ENCODE peak calls at places on chromosomes 4 and X, in seven cellular contexts. J, R, K, A, Q, S and O are unnamed samples.

GRCh38 chr4:121030711-121031110 is 41.6 kb downstream of the NDNF start:
- DNase-seq in Q (no peak), S (no peak), R (no peak), A (no peak), J (no peak), K (no peak), O (no peak)

GRCh38 chr4:81471361-81472248 is at the start of gene RASGEF1B:
- DNase-seq in J (peak), Q (peak), K (peak), R (peak), A (peak), S (peak), O (peak)

GRCh38 chr4:17932041-17932440 is 89.5 kb downstream of the LCORL start:
- DNase-seq in A (no peak), K (no peak), Q (no peak), R (no peak), J (no peak), S (no peak), O (no peak)

GRCh38 chr4:6916587-6917444 is 7.2 kb downstream of the TBC1D14 start:
- DNase-seq in S (no peak), J (peak), A (no peak), K (no peak), Q (no peak), R (no peak), O (no peak)

GRCh38 chr4:61522312-61522711 is 322.2 kb downstream of the ADGRL3 start:
- DNase-seq in S (no peak), R (no peak), A (no peak), K (no peak), J (no peak), Q (no peak), O (no peak)

GRCh38 chrX:19097553-19097952 is 24.7 kb downstream of the ADGRG2 start:
- DNase-seq in A (no peak), Q (no peak), R (no peak), S (no peak), K (peak), J (no peak), O (no peak)

GRCh38 chr4:158444621-158445020 is 77.1 kb upstream of the RXFP1 start:
- DNase-seq in S (no peak), Q (no peak), A (no peak), J (no peak), R (no peak), K (no peak), O (no peak)

GRCh38 chrX:28586891-28587635 is at the start of gene IL1RAPL1:
- DNase-seq in K (no peak), S (no peak), Q (no peak), A (no peak), J (peak), R (no peak), O (no peak)

GRCh38 chrX:40694833-40695232 is 40.5 kb downstream of the MED14 start:
- DNase-seq in K (no peak), J (no peak), R (no peak), Q (no peak), A (no peak), S (no peak), O (no peak)

GRCh38 chrX:134764202-134764785 is 106.0 kb upstream of the PLAC1 start:
- DNase-seq in A (no peak), K (peak), Q (no peak), S (no peak), R (peak), J (no peak), O (no peak)

GRCh38 chrX:132740316-132741123 is 217.9 kb downstream of the HS6ST2 start:
- DNase-seq in A (no peak), S (no peak), K (peak), Q (no peak), J (no peak), R (no peak), O (no peak)